ENCODE peak calls at places on chromosomes 13 and 19, in five cellular contexts. I is dorsolateral prefrontal cortex, U is glutamatergic neuron, X is cardiac fibroblast, S is amygdala. M is an unnamed sample.

GRCh38 chr19:51207747-51208146 is 17.1 kb upstream of the CD33 start:
- DNase-seq in I (no peak), U (no peak), X (no peak), S (no peak), M (no peak)

GRCh38 chr13:52751196-52751595 is 11.6 kb upstream of the CNMD start:
- DNase-seq in I (no peak), U (no peak), X (no peak), S (no peak), M (no peak)

GRCh38 chr19:50695251-50696064 is 24.1 kb downstream of the SHANK1 start:
- DNase-seq in I (peak), U (peak), X (peak), S (no peak), M (peak)

GRCh38 chr13:84684804-84685203 is 802.5 kb upstream of the SLITRK1 start:
- DNase-seq in I (no peak), U (no peak), X (no peak), S (no peak), M (no peak)

GRCh38 chr19:16897572-16898056 is 8.8 kb downstream of the F2RL3 start:
- DNase-seq in I (no peak), U (no peak), X (peak), S (no peak), M (no peak)

GRCh38 chr19:55069137-55069858 is 6.3 kb upstream of the RDH13 start:
- DNase-seq in I (no peak), U (peak), X (peak), S (no peak), M (peak)

GRCh38 chr13:41222259-41222852 is 28.0 kb upstream of the KBTBD7 start:
- DNase-seq in I (no peak), U (peak), X (peak), S (no peak), M (peak)

GRCh38 chr19:35729021-35729420 is 11.2 kb downstream of the KMT2B start:
- DNase-seq in I (no peak), U (no peak), X (no peak), S (no peak), M (no peak)

GRCh38 chr19:8004723-8005513 is 523 bp downstream of the ELAVL1 start:
- DNase-seq in I (no peak), U (peak), X (peak), S (no peak), M (peak)

GRCh38 chr13:63436288-63436687 is 2020.6 kb upstream of the PCDH20 start:
- DNase-seq in I (no peak), U (no peak), X (no peak), S (no peak), M (no peak)

GRCh38 chr19:46606681-46607440 is 5.7 kb downstream of the CALM3 start:
- DNase-seq in I (peak), U (no peak), X (no peak), S (no peak), M (no peak)

M was measured in cardiac muscle cell.